ENCODE peak calls at places on chromosomes 4 and X, in seven cellular contexts. J, K, M, U, S, C and Y are unnamed samples.

GRCh38 chrX:45843518-45843917 is 642.8 kb upstream of the DIPK2B start:
- DNase-seq in J (peak), K (no peak), M (no peak), U (no peak), S (no peak), C (no peak), Y (no peak)

GRCh38 chr4:139767168-139767567 is 101.5 kb downstream of the MGST2 start:
- DNase-seq in J (peak), K (no peak), M (no peak), U (no peak), S (no peak), C (no peak), Y (no peak)

GRCh38 chr4:169220854-169221311 is 49.9 kb downstream of the SH3RF1 start:
- DNase-seq in J (no peak), K (no peak), M (no peak), U (no peak), S (no peak), C (no peak), Y (no peak)

GRCh38 chrX:826448-826847 is 195.9 kb downstream of the SHOX start:
- DNase-seq in J (peak), K (no peak), M (no peak), U (no peak), S (no peak), C (no peak), Y (no peak)

GRCh38 chr4:141021397-141022194 is 111.7 kb downstream of the RNF150 start:
- DNase-seq in J (no peak), K (no peak), M (no peak), U (no peak), S (no peak), C (no peak), Y (no peak)

GRCh38 chr4:80990851-80991250 is 39.7 kb upstream of the BMP3 start:
- DNase-seq in J (no peak), K (no peak), M (no peak), U (no peak), S (peak), C (no peak), Y (no peak)

GRCh38 chrX:118698516-118699247 is 28.7 kb upstream of the IL13RA1 start:
- DNase-seq in J (no peak), K (no peak), M (peak), U (no peak), S (no peak), C (no peak), Y (no peak)

GRCh38 chr4:4387531-4388311 is 819 bp downstream of the NSG1 start:
- DNase-seq in J (no peak), K (no peak), M (no peak), U (no peak), S (no peak), C (peak), Y (peak)

GRCh38 chrX:152632445-152633097 is 5.1 kb upstream of the GABRQ start:
- DNase-seq in J (peak), K (no peak), M (peak), U (peak), S (no peak), C (no peak), Y (peak)